ENCODE peak calls at places on chromosome 11, in eight cellular contexts. One of them, this sample, is unnamed.

GRCh38 chr11:108853864-108854263 is 189.0 kb downstream of the DDX10 start:
- DNase-seq in psoas muscle: no peak
- DNase-seq in right lobe of liver: no peak
- DNase-seq in uterus: no peak
- DNase-seq in PC-9: no peak
- DNase-seq in OCI-LY7: peak; percentile 8
- DNase-seq in ascending aorta: no peak
- DNase-seq in BE2C: no peak
- DNase-seq in this sample: no peak

GRCh38 chr11:89175796-89176195 is 1.9 kb upstream of the TYR start:
- DNase-seq in psoas muscle: no peak
- DNase-seq in right lobe of liver: no peak
- DNase-seq in uterus: no peak
- DNase-seq in PC-9: no peak
- DNase-seq in OCI-LY7: no peak
- DNase-seq in ascending aorta: no peak
- DNase-seq in BE2C: no peak
- DNase-seq in this sample: no peak

GRCh38 chr11:61133145-61133544 is 28.1 kb downstream of the VPS37C start:
- DNase-seq in psoas muscle: no peak
- DNase-seq in right lobe of liver: no peak
- DNase-seq in uterus: no peak
- DNase-seq in PC-9: no peak
- DNase-seq in OCI-LY7: no peak
- DNase-seq in ascending aorta: no peak
- DNase-seq in BE2C: no peak
- DNase-seq in this sample: no peak

GRCh38 chr11:130478204-130478701 is 29.8 kb downstream of the ADAMTS15 start:
- DNase-seq in psoas muscle: peak; percentile 85
- DNase-seq in right lobe of liver: peak; percentile 57
- DNase-seq in uterus: peak; percentile 87
- DNase-seq in PC-9: peak; percentile 75
- DNase-seq in OCI-LY7: no peak
- DNase-seq in ascending aorta: no peak
- DNase-seq in BE2C: peak; percentile 62
- DNase-seq in this sample: peak; percentile 47

GRCh38 chr11:42049650-42050049 is 590.2 kb upstream of the LRRC4C start:
- DNase-seq in psoas muscle: no peak
- DNase-seq in right lobe of liver: no peak
- DNase-seq in uterus: no peak
- DNase-seq in PC-9: no peak
- DNase-seq in OCI-LY7: no peak
- DNase-seq in ascending aorta: no peak
- DNase-seq in BE2C: no peak
- DNase-seq in this sample: no peak

GRCh38 chr11:10930224-10930960 is 72.5 kb upstream of the ZBED5 start:
- DNase-seq in psoas muscle: no peak
- DNase-seq in right lobe of liver: no peak
- DNase-seq in uterus: peak; percentile 31
- DNase-seq in PC-9: no peak
- DNase-seq in OCI-LY7: no peak
- DNase-seq in ascending aorta: no peak
- DNase-seq in BE2C: no peak
- DNase-seq in this sample: no peak

GRCh38 chr11:76267563-76267962 is 61.3 kb upstream of the WNT11 start:
- DNase-seq in psoas muscle: no peak
- DNase-seq in right lobe of liver: no peak
- DNase-seq in uterus: no peak
- DNase-seq in PC-9: no peak
- DNase-seq in OCI-LY7: no peak
- DNase-seq in ascending aorta: no peak
- DNase-seq in BE2C: no peak
- DNase-seq in this sample: no peak

GRCh38 chr11:87265132-87265531 is 227.4 kb downstream of the TMEM135 start:
- DNase-seq in psoas muscle: no peak
- DNase-seq in right lobe of liver: no peak
- DNase-seq in uterus: no peak
- DNase-seq in PC-9: no peak
- DNase-seq in OCI-LY7: no peak
- DNase-seq in ascending aorta: no peak
- DNase-seq in BE2C: no peak
- DNase-seq in this sample: no peak

GRCh38 chr11:114011443-114011842 is 36.5 kb downstream of the HTR3A start:
- DNase-seq in psoas muscle: no peak
- DNase-seq in right lobe of liver: no peak
- DNase-seq in uterus: no peak
- DNase-seq in PC-9: no peak
- DNase-seq in OCI-LY7: no peak
- DNase-seq in ascending aorta: no peak
- DNase-seq in BE2C: no peak
- DNase-seq in this sample: no peak

GRCh38 chr11:75193711-75194110 is 42.8 kb downstream of the SLCO2B1 start:
- DNase-seq in psoas muscle: no peak
- DNase-seq in right lobe of liver: no peak
- DNase-seq in uterus: no peak
- DNase-seq in PC-9: no peak
- DNase-seq in OCI-LY7: no peak
- DNase-seq in ascending aorta: no peak
- DNase-seq in BE2C: no peak
- DNase-seq in this sample: no peak

GRCh38 chr11:79744941-79745340 is 304.1 kb upstream of the TENM4 start:
- DNase-seq in psoas muscle: no peak
- DNase-seq in right lobe of liver: no peak
- DNase-seq in uterus: no peak
- DNase-seq in PC-9: no peak
- DNase-seq in OCI-LY7: no peak
- DNase-seq in ascending aorta: no peak
- DNase-seq in BE2C: no peak
- DNase-seq in this sample: no peak

GRCh38 chr11:44754876-44755552 is 28.3 kb downstream of the TSPAN18 start:
- DNase-seq in psoas muscle: no peak
- DNase-seq in right lobe of liver: no peak
- DNase-seq in uterus: peak; percentile 54
- DNase-seq in PC-9: no peak
- DNase-seq in OCI-LY7: no peak
- DNase-seq in ascending aorta: no peak
- DNase-seq in BE2C: peak; percentile 63
- DNase-seq in this sample: no peak

GRCh38 chr11:46176421-46176820 is 55.2 kb upstream of the PHF21A start:
- DNase-seq in psoas muscle: no peak
- DNase-seq in right lobe of liver: no peak
- DNase-seq in uterus: no peak
- DNase-seq in PC-9: peak; percentile 65
- DNase-seq in OCI-LY7: no peak
- DNase-seq in ascending aorta: no peak
- DNase-seq in BE2C: no peak
- DNase-seq in this sample: no peak

GRCh38 chr11:65431452-65432132 is 9.0 kb downstream of the NEAT1 start:
- DNase-seq in psoas muscle: no peak
- DNase-seq in right lobe of liver: no peak
- DNase-seq in uterus: no peak
- DNase-seq in PC-9: no peak
- DNase-seq in OCI-LY7: peak; percentile 77
- DNase-seq in ascending aorta: no peak
- DNase-seq in BE2C: no peak
- DNase-seq in this sample: no peak

GRCh38 chr11:65428578-65429068 is 6.0 kb downstream of the NEAT1 start:
- DNase-seq in psoas muscle: peak; percentile 36
- DNase-seq in right lobe of liver: peak; percentile 62
- DNase-seq in uterus: peak; percentile 19
- DNase-seq in PC-9: no peak
- DNase-seq in OCI-LY7: no peak
- DNase-seq in ascending aorta: no peak
- DNase-seq in BE2C: no peak
- DNase-seq in this sample: peak; percentile 62

GRCh38 chr11:65429069-65429681 is 6.6 kb downstream of the NEAT1 start:
- DNase-seq in psoas muscle: no peak
- DNase-seq in right lobe of liver: peak; percentile 28
- DNase-seq in uterus: peak; percentile 27
- DNase-seq in PC-9: peak; percentile 23
- DNase-seq in OCI-LY7: peak; percentile 39
- DNase-seq in ascending aorta: no peak
- DNase-seq in BE2C: no peak
- DNase-seq in this sample: no peak

GRCh38 chr11:65430406-65431217 is 8.0 kb downstream of the NEAT1 start:
- DNase-seq in psoas muscle: no peak
- DNase-seq in right lobe of liver: peak; percentile 15
- DNase-seq in uterus: peak; percentile 15
- DNase-seq in PC-9: no peak
- DNase-seq in OCI-LY7: peak; percentile 66
- DNase-seq in ascending aorta: no peak
- DNase-seq in BE2C: no peak
- DNase-seq in this sample: no peak

DNA sequence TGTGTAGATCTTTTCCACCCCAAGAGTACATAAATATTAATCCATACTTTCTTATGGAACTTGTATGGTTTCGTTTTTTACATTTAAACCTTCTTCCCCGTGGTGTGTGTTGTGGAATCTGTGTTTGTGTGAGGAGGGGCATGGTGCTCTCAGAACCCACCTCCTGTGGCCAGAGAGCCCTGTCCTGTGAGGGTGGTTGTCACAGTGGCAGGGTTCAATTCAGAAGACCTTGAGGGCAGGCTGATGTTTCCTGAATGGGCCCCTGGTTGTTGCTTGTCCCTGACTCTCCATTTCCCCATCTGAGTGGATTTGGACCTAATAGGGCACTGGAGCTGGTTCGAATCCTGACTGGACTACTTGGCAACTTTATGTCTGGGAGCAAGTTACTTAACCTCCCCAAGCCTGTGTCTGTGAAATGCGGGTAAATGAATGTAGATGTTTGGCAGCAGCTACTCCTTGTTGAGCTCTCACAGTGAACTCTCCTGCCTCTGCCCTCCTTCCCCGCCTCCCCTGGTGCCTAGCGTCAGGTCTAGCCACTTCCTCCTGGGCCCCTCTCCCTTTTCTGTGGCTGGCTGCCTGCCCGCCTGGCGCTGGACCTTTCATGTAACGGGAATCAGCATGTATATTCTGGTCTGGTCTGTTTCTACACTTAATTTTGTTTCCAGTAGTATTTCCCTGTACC is 7.3 kb downstream of the NEAT1 start:
- DNase-seq in psoas muscle: peak; percentile 72
- DNase-seq in right lobe of liver: peak; percentile 83
- DNase-seq in uterus: peak; percentile 64
- DNase-seq in PC-9: peak; percentile 56
- DNase-seq in OCI-LY7: peak; percentile 70
- DNase-seq in ascending aorta: no peak
- DNase-seq in BE2C: peak; percentile 63
- DNase-seq in this sample: peak; percentile 67
- H3K4me1 ChIP-seq in psoas muscle: peaks cover 48% of the 10 kb centered on the region
- H3K4me1 ChIP-seq in right lobe of liver: peaks cover 14% of the 10 kb centered on the region
- H3K4me1 ChIP-seq in uterus: peaks cover 8% of the 10 kb centered on the region
- H3K4me1 ChIP-seq in PC-9: peaks cover 54% of the 10 kb centered on the region
- H3K4me1 ChIP-seq in OCI-LY7: peaks cover 89% of the 10 kb centered on the region
- H3K4me1 ChIP-seq in ascending aorta: peaks cover 8% of the 10 kb centered on the region
- H3K4me1 ChIP-seq in BE2C: peaks cover 3% of the 10 kb centered on the region
- H3K4me1 ChIP-seq in this sample: peaks cover 33% of the 10 kb centered on the region

GRCh38 chr11:121132211-121132976 is 31.4 kb downstream of the TECTA start:
- DNase-seq in psoas muscle: no peak
- DNase-seq in right lobe of liver: no peak
- DNase-seq in uterus: no peak
- DNase-seq in PC-9: no peak
- DNase-seq in OCI-LY7: no peak
- DNase-seq in ascending aorta: no peak
- DNase-seq in BE2C: no peak
- DNase-seq in this sample: no peak
- TF ChIP-seq CTCF in psoas muscle: no peak
- TF ChIP-seq CTCF in right lobe of liver: no peak
- TF ChIP-seq CTCF in uterus: no peak
- TF ChIP-seq CTCF in PC-9: no peak
- TF ChIP-seq CTCF in OCI-LY7: no peak
- TF ChIP-seq CTCF in ascending aorta: no peak
- TF ChIP-seq CTCF in BE2C: peak; percentile 7
- TF ChIP-seq CTCF in this sample: no peak

GRCh38 chr11:133808393-133809140 is 36.7 kb downstream of the SPATA19 start:
- DNase-seq in psoas muscle: no peak
- DNase-seq in right lobe of liver: no peak
- DNase-seq in uterus: no peak
- DNase-seq in PC-9: no peak
- DNase-seq in OCI-LY7: no peak
- DNase-seq in ascending aorta: no peak
- DNase-seq in BE2C: no peak
- DNase-seq in this sample: no peak
- H3K4me1 ChIP-seq in psoas muscle: no peaks in the 10 kb centered on the region
- H3K4me1 ChIP-seq in right lobe of liver: no peaks in the 10 kb centered on the region
- H3K4me1 ChIP-seq in uterus: no peaks in the 10 kb centered on the region
- H3K4me1 ChIP-seq in PC-9: no peaks in the 10 kb centered on the region
- H3K4me1 ChIP-seq in OCI-LY7: no peaks in the 10 kb centered on the region
- H3K4me1 ChIP-seq in ascending aorta: no peaks in the 10 kb centered on the region
- H3K4me1 ChIP-seq in BE2C: no peaks in the 10 kb centered on the region
- H3K4me1 ChIP-seq in this sample: no peaks in the 10 kb centered on the region

DNA sequence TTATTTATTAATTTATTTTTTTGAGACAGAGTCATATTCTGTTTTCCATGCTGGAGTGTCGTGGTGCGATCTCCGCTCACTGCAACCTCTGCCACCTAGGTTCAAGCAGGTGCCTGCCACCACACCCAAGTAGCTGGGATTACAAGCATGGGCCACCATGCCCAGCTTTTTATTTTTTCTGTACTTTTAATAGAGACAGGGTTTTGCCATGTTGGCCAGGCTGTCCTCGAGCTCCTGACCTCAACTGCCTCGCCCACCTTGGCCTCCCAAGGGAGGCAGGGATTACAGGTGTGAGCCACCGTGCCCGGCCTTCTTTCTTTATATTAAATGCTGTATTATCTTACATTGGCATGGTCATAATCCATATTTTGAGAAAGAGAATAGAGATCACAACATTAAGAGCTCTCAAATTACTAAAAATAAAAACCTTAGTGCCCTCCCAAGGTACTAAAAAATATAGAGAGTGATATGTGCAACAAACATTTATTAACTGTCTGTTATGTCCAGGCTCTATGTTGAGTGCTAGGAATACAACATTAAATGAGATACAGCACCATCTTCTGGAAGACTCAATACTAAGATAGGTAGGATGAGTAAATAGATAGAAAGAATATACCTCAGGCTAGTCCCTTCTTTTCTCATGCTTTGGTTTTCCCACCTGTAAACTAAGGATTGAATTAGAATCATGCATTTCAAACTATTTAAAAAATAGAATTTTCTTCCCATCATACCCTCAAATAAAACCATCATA is 84.1 kb downstream of the BBOX1 start:
- DNase-seq in psoas muscle: no peak
- DNase-seq in right lobe of liver: no peak
- DNase-seq in uterus: no peak
- DNase-seq in PC-9: no peak
- DNase-seq in OCI-LY7: peak; percentile 30
- DNase-seq in ascending aorta: no peak
- DNase-seq in BE2C: no peak
- DNase-seq in this sample: no peak
- TF ChIP-seq CTCF in psoas muscle: no peak
- TF ChIP-seq CTCF in right lobe of liver: peak; percentile 58
- TF ChIP-seq CTCF in uterus: peak; percentile 24
- TF ChIP-seq CTCF in PC-9: no peak
- TF ChIP-seq CTCF in OCI-LY7: peak; percentile 58
- TF ChIP-seq CTCF in ascending aorta: no peak
- TF ChIP-seq CTCF in BE2C: no peak
- TF ChIP-seq CTCF in this sample: no peak

GRCh38 chr11:13003726-13004493 is 5.2 kb upstream of the RASSF10 start:
- DNase-seq in psoas muscle: no peak
- DNase-seq in right lobe of liver: no peak
- DNase-seq in uterus: no peak
- DNase-seq in PC-9: no peak
- DNase-seq in OCI-LY7: no peak
- DNase-seq in ascending aorta: no peak
- DNase-seq in BE2C: no peak
- DNase-seq in this sample: no peak
- H3K4me1 ChIP-seq in psoas muscle: peaks cover 1% of the 10 kb centered on the region
- H3K4me1 ChIP-seq in right lobe of liver: peaks cover 14% of the 10 kb centered on the region
- H3K4me1 ChIP-seq in uterus: no peaks in the 10 kb centered on the region
- H3K4me1 ChIP-seq in PC-9: peaks cover 11% of the 10 kb centered on the region
- H3K4me1 ChIP-seq in OCI-LY7: no peaks in the 10 kb centered on the region
- H3K4me1 ChIP-seq in ascending aorta: peaks cover under 1% of the 10 kb centered on the region
- H3K4me1 ChIP-seq in BE2C: no peaks in the 10 kb centered on the region
- H3K4me1 ChIP-seq in this sample: peaks cover 5% of the 10 kb centered on the region